ENCODE peak calls at places on chromosomes 6 and 20, in nine cellular contexts. One of them, this sample, is unnamed.

GRCh38 chr20:10502098-10502526 is 67.0 kb downstream of the SLX4IP start:
- DNase-seq in iris pigment epithelial cell: no peak
- DNase-seq in COR-L47: no peak
- DNase-seq in AG04450: no peak
- DNase-seq in hypothalamus: no peak
- DNase-seq in psoas muscle: no peak
- DNase-seq in fibroblast of pulmonary artery: no peak
- DNase-seq in activated naive CD4-positive, alpha-beta T cell: no peak
- DNase-seq in activated T-cell treated with anti-CD3 and anti-CD28 coated beads for 1 hour: no peak
- DNase-seq in this sample: no peak

GRCh38 chr20:25177890-25178321 is 17.6 kb upstream of the ENTPD6 start:
- DNase-seq in iris pigment epithelial cell: no peak
- DNase-seq in COR-L47: peak
- DNase-seq in AG04450: no peak
- DNase-seq in hypothalamus: no peak
- DNase-seq in psoas muscle: no peak
- DNase-seq in fibroblast of pulmonary artery: peak
- DNase-seq in activated naive CD4-positive, alpha-beta T cell: no peak
- DNase-seq in activated T-cell treated with anti-CD3 and anti-CD28 coated beads for 1 hour: no peak
- DNase-seq in this sample: no peak

GRCh38 chr20:25389381-25389857 is 1.2 kb downstream of the ABHD12 start:
- DNase-seq in iris pigment epithelial cell: peak
- DNase-seq in COR-L47: no peak
- DNase-seq in AG04450: no peak
- DNase-seq in hypothalamus: no peak
- DNase-seq in psoas muscle: no peak
- DNase-seq in fibroblast of pulmonary artery: peak
- DNase-seq in activated naive CD4-positive, alpha-beta T cell: peak
- DNase-seq in activated T-cell treated with anti-CD3 and anti-CD28 coated beads for 1 hour: no peak
- DNase-seq in this sample: no peak

GRCh38 chr6:37125779-37126553 is 44.0 kb upstream of the PIM1 start:
- DNase-seq in iris pigment epithelial cell: peak
- DNase-seq in COR-L47: no peak
- DNase-seq in AG04450: no peak
- DNase-seq in hypothalamus: no peak
- DNase-seq in psoas muscle: no peak
- DNase-seq in fibroblast of pulmonary artery: no peak
- DNase-seq in activated naive CD4-positive, alpha-beta T cell: no peak
- DNase-seq in activated T-cell treated with anti-CD3 and anti-CD28 coated beads for 1 hour: no peak
- DNase-seq in this sample: no peak

GRCh38 chr20:24969203-24970029 is 20.3 kb downstream of the CST7 start:
- DNase-seq in iris pigment epithelial cell: no peak
- DNase-seq in COR-L47: no peak
- DNase-seq in AG04450: no peak
- DNase-seq in hypothalamus: no peak
- DNase-seq in psoas muscle: no peak
- DNase-seq in fibroblast of pulmonary artery: no peak
- DNase-seq in activated naive CD4-positive, alpha-beta T cell: no peak
- DNase-seq in activated T-cell treated with anti-CD3 and anti-CD28 coated beads for 1 hour: no peak
- DNase-seq in this sample: no peak

GRCh38 chr6:120869397-120869796 is 464.9 kb downstream of the TBC1D32 start:
- DNase-seq in iris pigment epithelial cell: peak
- DNase-seq in COR-L47: no peak
- DNase-seq in AG04450: no peak
- DNase-seq in hypothalamus: no peak
- DNase-seq in psoas muscle: no peak
- DNase-seq in fibroblast of pulmonary artery: peak
- DNase-seq in activated naive CD4-positive, alpha-beta T cell: no peak
- DNase-seq in activated T-cell treated with anti-CD3 and anti-CD28 coated beads for 1 hour: no peak
- DNase-seq in this sample: no peak

GRCh38 chr6:13049666-13050254 is 278.6 kb downstream of the TBC1D7 start:
- DNase-seq in iris pigment epithelial cell: no peak
- DNase-seq in COR-L47: no peak
- DNase-seq in AG04450: no peak
- DNase-seq in hypothalamus: no peak
- DNase-seq in psoas muscle: no peak
- DNase-seq in fibroblast of pulmonary artery: no peak
- DNase-seq in activated naive CD4-positive, alpha-beta T cell: no peak
- DNase-seq in activated T-cell treated with anti-CD3 and anti-CD28 coated beads for 1 hour: no peak
- DNase-seq in this sample: no peak

GRCh38 chr6:156912431-156912830 is 135.3 kb downstream of the ARID1B start:
- DNase-seq in iris pigment epithelial cell: no peak
- DNase-seq in COR-L47: no peak
- DNase-seq in AG04450: no peak
- DNase-seq in hypothalamus: no peak
- DNase-seq in psoas muscle: no peak
- DNase-seq in fibroblast of pulmonary artery: peak
- DNase-seq in activated naive CD4-positive, alpha-beta T cell: no peak
- DNase-seq in activated T-cell treated with anti-CD3 and anti-CD28 coated beads for 1 hour: no peak
- DNase-seq in this sample: no peak

GRCh38 chr20:3927486-3928291 is 38.5 kb downstream of the PANK2 start:
- DNase-seq in iris pigment epithelial cell: peak
- DNase-seq in COR-L47: peak
- DNase-seq in AG04450: no peak
- DNase-seq in hypothalamus: no peak
- DNase-seq in psoas muscle: no peak
- DNase-seq in fibroblast of pulmonary artery: peak
- DNase-seq in activated naive CD4-positive, alpha-beta T cell: no peak
- DNase-seq in activated T-cell treated with anti-CD3 and anti-CD28 coated beads for 1 hour: no peak
- DNase-seq in this sample: no peak

GRCh38 chr6:137488736-137489409 is 5.3 kb downstream of the OLIG3 start:
- DNase-seq in iris pigment epithelial cell: no peak
- DNase-seq in COR-L47: no peak
- DNase-seq in AG04450: no peak
- DNase-seq in hypothalamus: no peak
- DNase-seq in psoas muscle: no peak
- DNase-seq in fibroblast of pulmonary artery: no peak
- DNase-seq in activated naive CD4-positive, alpha-beta T cell: no peak
- DNase-seq in activated T-cell treated with anti-CD3 and anti-CD28 coated beads for 1 hour: no peak
- DNase-seq in this sample: no peak

GRCh38 chr20:6178537-6178936 is 55.7 kb upstream of the FERMT1 start:
- DNase-seq in iris pigment epithelial cell: peak
- DNase-seq in COR-L47: peak
- DNase-seq in AG04450: peak
- DNase-seq in hypothalamus: no peak
- DNase-seq in psoas muscle: no peak
- DNase-seq in fibroblast of pulmonary artery: peak
- DNase-seq in activated naive CD4-positive, alpha-beta T cell: no peak
- DNase-seq in activated T-cell treated with anti-CD3 and anti-CD28 coated beads for 1 hour: no peak
- DNase-seq in this sample: no peak

GRCh38 chr20:57943291-57943690 is 233.5 kb upstream of the PMEPA1 start:
- DNase-seq in iris pigment epithelial cell: no peak
- DNase-seq in COR-L47: no peak
- DNase-seq in AG04450: no peak
- DNase-seq in hypothalamus: no peak
- DNase-seq in psoas muscle: no peak
- DNase-seq in fibroblast of pulmonary artery: no peak
- DNase-seq in activated naive CD4-positive, alpha-beta T cell: no peak
- DNase-seq in activated T-cell treated with anti-CD3 and anti-CD28 coated beads for 1 hour: no peak
- DNase-seq in this sample: no peak

GRCh38 chr6:98944598-98945011 is 3.1 kb downstream of the FBXL4 start:
- DNase-seq in iris pigment epithelial cell: peak
- DNase-seq in COR-L47: peak
- DNase-seq in AG04450: no peak
- DNase-seq in hypothalamus: no peak
- DNase-seq in psoas muscle: no peak
- DNase-seq in fibroblast of pulmonary artery: peak
- DNase-seq in activated naive CD4-positive, alpha-beta T cell: no peak
- DNase-seq in activated T-cell treated with anti-CD3 and anti-CD28 coated beads for 1 hour: no peak
- DNase-seq in this sample: no peak

GRCh38 chr20:49505518-49505917 is 23.1 kb upstream of the KCNB1 start:
- DNase-seq in iris pigment epithelial cell: peak
- DNase-seq in COR-L47: peak
- DNase-seq in AG04450: no peak
- DNase-seq in hypothalamus: peak
- DNase-seq in psoas muscle: peak
- DNase-seq in fibroblast of pulmonary artery: peak
- DNase-seq in activated naive CD4-positive, alpha-beta T cell: no peak
- DNase-seq in activated T-cell treated with anti-CD3 and anti-CD28 coated beads for 1 hour: no peak
- DNase-seq in this sample: no peak

GRCh38 chr20:19867074-19867473 is 109.0 kb downstream of the RIN2 start:
- DNase-seq in iris pigment epithelial cell: peak
- DNase-seq in COR-L47: no peak
- DNase-seq in AG04450: peak
- DNase-seq in hypothalamus: no peak
- DNase-seq in psoas muscle: no peak
- DNase-seq in fibroblast of pulmonary artery: peak
- DNase-seq in activated naive CD4-positive, alpha-beta T cell: no peak
- DNase-seq in activated T-cell treated with anti-CD3 and anti-CD28 coated beads for 1 hour: no peak
- DNase-seq in this sample: no peak

GRCh38 chr6:110858016-110858415 is 16.6 kb upstream of the AMD1 start:
- DNase-seq in iris pigment epithelial cell: no peak
- DNase-seq in COR-L47: no peak
- DNase-seq in AG04450: no peak
- DNase-seq in hypothalamus: no peak
- DNase-seq in psoas muscle: no peak
- DNase-seq in fibroblast of pulmonary artery: no peak
- DNase-seq in activated naive CD4-positive, alpha-beta T cell: no peak
- DNase-seq in activated T-cell treated with anti-CD3 and anti-CD28 coated beads for 1 hour: no peak
- DNase-seq in this sample: no peak